ENCODE peak calls at places on chromosomes 2 and 18, in four cellular contexts. A, G, V and I are unnamed samples.
A peak's percentile ranks its signal among the peaks of the same experiment; 100 is the strongest.

GRCh38 chr18:6248017-6248416 is 166.7 kb downstream of the L3MBTL4 start:
- DNase-seq in A (no peak), G (no peak), V (no peak), I (no peak)

GRCh38 chr2:135998842-135999241 is 13.4 kb upstream of the DARS1 start:
- DNase-seq in A (no peak), G (no peak), V (no peak), I (no peak)

GRCh38 chr2:146214394-146214929 is 1630.4 kb upstream of the ACVR2A start:
- DNase-seq in A (no peak), G (no peak), V (no peak), I (no peak)

GRCh38 chr2:10384089-10384734 is 63.9 kb downstream of the ODC1 start:
- DNase-seq in A (no peak), G (no peak), V (no peak), I (no peak)

GRCh38 chr2:182763311-182763912 is 47.4 kb downstream of the DNAJC10 start:
- DNase-seq in A (no peak), G (no peak), V (peak; percentile 72), I (no peak)

GRCh38 chr2:144905956-144906355 is 386.0 kb upstream of the ZEB2 start:
- DNase-seq in A (no peak), G (no peak), V (no peak), I (no peak)

GRCh38 chr2:207008105-207008990 is 69.0 kb downstream of the CPO start:
- DNase-seq in A (peak; percentile 82), G (no peak), V (no peak), I (no peak)

GRCh38 chr2:164560181-164560792 is 61.0 kb downstream of the GRB14 start:
- DNase-seq in A (no peak), G (no peak), V (no peak), I (no peak)

GRCh38 chr2:165629776-165630175 is 160.3 kb downstream of the CSRNP3 start:
- DNase-seq in A (no peak), G (no peak), V (no peak), I (no peak)

GRCh38 chr2:190759749-190760213 is 110.9 kb downstream of the NAB1 start:
- DNase-seq in A (no peak), G (peak; percentile 26), V (no peak), I (no peak)

GRCh38 chr18:11860594-11861450 is 9.6 kb downstream of the CHMP1B start:
- DNase-seq in A (no peak), G (no peak), V (no peak), I (no peak)

GRCh38 chr2:49936965-49937364 is 782.6 kb upstream of the FSHR start:
- DNase-seq in A (no peak), G (no peak), V (no peak), I (no peak)

GRCh38 chr2:216651370-216651881 is 18.2 kb downstream of the IGFBP2 start:
- DNase-seq in A (no peak), G (no peak), V (no peak), I (no peak)

GRCh38 chr2:7867858-7868257 is 814.0 kb upstream of the ID2 start:
- DNase-seq in A (no peak), G (no peak), V (no peak), I (no peak)

GRCh38 chr2:6647028-6647427 is 218.7 kb downstream of the CMPK2 start:
- DNase-seq in A (no peak), G (no peak), V (no peak), I (no peak)

GRCh38 chr2:30408961-30409387 is 38.1 kb upstream of the LCLAT1 start:
- DNase-seq in A (no peak), G (no peak), V (no peak), I (no peak)

GRCh38 chr2:157327621-157328102 is 2.0 kb upstream of the ERMN start:
- DNase-seq in A (peak; percentile 95), G (peak; percentile 43), V (no peak), I (peak; percentile 84)

GRCh38 chr2:70094171-70094977 is 7.1 kb downstream of the PCBP1 start:
- DNase-seq in A (no peak), G (no peak), V (no peak), I (no peak)

GRCh38 chr18:77021075-77021474 is 111.5 kb downstream of the MBP start:
- DNase-seq in A (no peak), G (no peak), V (no peak), I (no peak)